ENCODE peak calls at places on chromosomes 5 and 9, in ten cellular contexts. B is SJSA1; Q is heart left ventricle; R is activated CD4-positive, alpha-beta T cell treated with anti-CD3 and anti-CD28 coated beads for 1 hour; N is RKO; W is MV-4-11; O is activated naive CD4-positive, alpha-beta T cell; Y is GM12865; Z is stimulated activated CD4-positive, alpha-beta T cell treated with anti-CD3 and anti-CD28 coated beads, Interleukin-15, amount 100 ng/mL, for 1 hour; L is NCI-H1417. P is an unnamed sample.

GRCh38 chr5:33641722-33642505 is 201.1 kb downstream of the TARS1 start:
- DNase-seq in B (no peak), Q (no peak), R (no peak), N (no peak), W (no peak), O (no peak), Y (peak; percentile 15), Z (no peak), L (no peak), P (no peak)

GRCh38 chr5:60340965-60341471 is 358.9 kb downstream of the DEPDC1B start:
- DNase-seq in B (no peak), Q (no peak), R (no peak), N (no peak), W (no peak), O (no peak), Y (peak; percentile 46), Z (no peak), L (no peak), P (no peak)

GRCh38 chr5:124796495-124796894 is 50.1 kb upstream of the ZNF608 start:
- DNase-seq in B (no peak), Q (no peak), R (no peak), N (no peak), W (no peak), O (no peak), Y (peak; percentile 67), Z (no peak), L (no peak), P (no peak)

GRCh38 chr5:116763987-116764866 is 189.6 kb upstream of the SEMA6A start:
- DNase-seq in B (no peak), Q (no peak), R (no peak), N (no peak), W (no peak), O (no peak), Y (peak; percentile 95), Z (no peak), L (no peak), P (no peak)

GRCh38 chr5:115360036-115360685 is 63.7 kb upstream of the CCDC112 start:
- DNase-seq in B (no peak), Q (no peak), R (no peak), N (no peak), W (no peak), O (no peak), Y (no peak), Z (no peak), L (no peak), P (no peak)

GRCh38 chr5:143635146-143635752 is 176.7 kb upstream of the HMHB1 start:
- DNase-seq in B (peak; percentile 59), Q (no peak), R (no peak), N (no peak), W (no peak), O (no peak), Y (no peak), Z (no peak), L (no peak), P (no peak)

GRCh38 chr5:11931638-11932037 is 27.4 kb upstream of the CTNND2 start:
- DNase-seq in B (no peak), Q (no peak), R (no peak), N (no peak), W (no peak), O (no peak), Y (no peak), Z (no peak), L (no peak), P (no peak)

GRCh38 chr5:79999722-80000121 is 8.7 kb upstream of the MTX3 start:
- DNase-seq in B (no peak), Q (no peak), R (no peak), N (no peak), W (no peak), O (no peak), Y (no peak), Z (no peak), L (no peak), P (no peak)

GRCh38 chr5:10452768-10453331 is 11.2 kb downstream of the ROPN1L start:
- DNase-seq in B (no peak), Q (no peak), R (no peak), N (peak; percentile 80), W (peak; percentile 68), O (no peak), Y (peak; percentile 87), Z (no peak), L (peak; percentile 52), P (peak; percentile 14)

GRCh38 chr9:137422668-137423000 is 328 bp downstream of the EXD3 start:
- DNase-seq in B (no peak), Q (peak; percentile 76), R (no peak), N (peak; percentile 69), W (peak; percentile 6), O (no peak), Y (peak; percentile 46), Z (no peak), L (peak; percentile 83), P (no peak)

GRCh38 chr5:160799160-160799559 is 52.9 kb downstream of the ATP10B start:
- DNase-seq in B (no peak), Q (no peak), R (no peak), N (no peak), W (peak; percentile 98), O (no peak), Y (peak; percentile 29), Z (no peak), L (peak; percentile 7), P (no peak)

GRCh38 chr5:121029536-121030245 is 565.6 kb downstream of the PRR16 start:
- DNase-seq in B (no peak), Q (no peak), R (no peak), N (no peak), W (no peak), O (no peak), Y (no peak), Z (no peak), L (no peak), P (no peak)

GRCh38 chr9:95999390-95999789 is 123.9 kb downstream of the ERCC6L2 start:
- DNase-seq in B (no peak), Q (no peak), R (no peak), N (no peak), W (no peak), O (no peak), Y (no peak), Z (no peak), L (no peak), P (no peak)

GRCh38 chr9:99822096-99822595 is 461 bp downstream of the NR4A3 start:
- DNase-seq in B (peak; percentile 52), Q (no peak), R (no peak), N (peak; percentile 52), W (no peak), O (no peak), Y (peak; percentile 33), Z (no peak), L (no peak), P (no peak)

GRCh38 chr5:178231736-178232123 is 872 bp downstream of the PHYKPL start:
- DNase-seq in B (no peak), Q (no peak), R (no peak), N (no peak), W (no peak), O (no peak), Y (no peak), Z (no peak), L (no peak), P (no peak)

GRCh38 chr9:99929652-99930051 is 23.2 kb downstream of the STX17 start:
- DNase-seq in B (no peak), Q (no peak), R (no peak), N (no peak), W (no peak), O (no peak), Y (no peak), Z (no peak), L (no peak), P (no peak)

GRCh38 chr9:137150485-137151060 is 11.6 kb downstream of the GRIN1 start:
- DNase-seq in B (peak; percentile 76), Q (no peak), R (no peak), N (peak; percentile 89), W (peak; percentile 78), O (no peak), Y (peak; percentile 93), Z (no peak), L (no peak), P (no peak)

GRCh38 chr5:42514759-42515158 is 91.5 kb downstream of the GHR start:
- DNase-seq in B (no peak), Q (no peak), R (no peak), N (no peak), W (no peak), O (no peak), Y (peak; percentile 29), Z (no peak), L (no peak), P (no peak)

GRCh38 chr5:13508559-13508958 is 435.9 kb downstream of the DNAH5 start:
- DNase-seq in B (no peak), Q (no peak), R (no peak), N (no peak), W (no peak), O (no peak), Y (no peak), Z (no peak), L (no peak), P (no peak)

GRCh38 chr5:57166250-57166649 is 7.6 kb upstream of the GPBP1 start:
- DNase-seq in B (no peak), Q (no peak), R (no peak), N (no peak), W (peak; percentile 90), O (no peak), Y (peak; percentile 23), Z (no peak), L (no peak), P (no peak)

GRCh38 chr5:9658726-9659125 is 28.6 kb upstream of the TAS2R1 start:
- DNase-seq in B (no peak), Q (no peak), R (no peak), N (no peak), W (no peak), O (no peak), Y (no peak), Z (no peak), L (no peak), P (no peak)

GRCh38 chr5:94928891-94929290 is 310.4 kb downstream of the SLF1 start:
- DNase-seq in B (no peak), Q (no peak), R (no peak), N (no peak), W (no peak), O (no peak), Y (no peak), Z (no peak), L (no peak), P (no peak)

GRCh38 chr5:83396662-83397061 is 74.9 kb upstream of the VCAN start:
- DNase-seq in B (no peak), Q (no peak), R (no peak), N (no peak), W (peak; percentile 22), O (no peak), Y (no peak), Z (no peak), L (no peak), P (no peak)

GRCh38 chr5:58545912-58546311 is 37.0 kb upstream of the RAB3C start:
- DNase-seq in B (no peak), Q (no peak), R (no peak), N (no peak), W (peak; percentile 94), O (no peak), Y (peak; percentile 3), Z (no peak), L (no peak), P (no peak)

GRCh38 chr9:88583901-88584596 is 49.1 kb downstream of the NXNL2 start:
- DNase-seq in B (no peak), Q (no peak), R (no peak), N (no peak), W (no peak), O (no peak), Y (no peak), Z (no peak), L (no peak), P (no peak)

GRCh38 chr9:110248361-110248760 is 7.9 kb downstream of the TXN start:
- DNase-seq in B (no peak), Q (no peak), R (no peak), N (no peak), W (no peak), O (no peak), Y (no peak), Z (no peak), L (no peak), P (no peak)

GRCh38 chr5:115297043-115297442 is 589 bp upstream of the CCDC112 start:
- DNase-seq in B (no peak), Q (no peak), R (no peak), N (no peak), W (no peak), O (no peak), Y (no peak), Z (no peak), L (no peak), P (no peak)

GRCh38 chr5:135238622-135239460 is 160.2 kb downstream of the MACROH2A1 start:
- DNase-seq in B (peak; percentile 39), Q (no peak), R (no peak), N (no peak), W (no peak), O (no peak), Y (no peak), Z (no peak), L (no peak), P (peak; percentile 3)

P was measured in natural killer cell.